ENCODE peak calls at places on chromosomes 16 and 17, in five cellular contexts. One of them, this sample, is unnamed.

GRCh38 chr17:17857496-17857895 is 20.7 kb upstream of the SREBF1 start:
- DNase-seq in transverse colon: no peak
- DNase-seq in A549: no peak
- DNase-seq in vagina: no peak
- DNase-seq in body of pancreas: no peak
- DNase-seq in this sample: no peak

GRCh38 chr16:4200000-4200780 is 41.7 kb downstream of the SRL start:
- DNase-seq in body of pancreas: peak; percentile 77
- DNase-seq in A549: peak; percentile 72
- DNase-seq in transverse colon: peak; percentile 79
- DNase-seq in vagina: no peak
- DNase-seq in this sample: peak; percentile 36

GRCh38 chr16:27729516-27730304 is 179.8 kb downstream of the KATNIP start:
- DNase-seq in vagina: no peak
- DNase-seq in transverse colon: no peak
- DNase-seq in body of pancreas: no peak
- DNase-seq in A549: no peak
- DNase-seq in this sample: no peak

GRCh38 chr16:84732674-84733352 is 33.0 kb downstream of the USP10 start:
- DNase-seq in transverse colon: no peak
- DNase-seq in body of pancreas: no peak
- DNase-seq in vagina: no peak
- DNase-seq in A549: peak; percentile 63
- DNase-seq in this sample: peak; percentile 72

GRCh38 chr17:7969434-7969833 is 33.0 kb upstream of the GUCY2D start:
- DNase-seq in transverse colon: no peak
- DNase-seq in A549: no peak
- DNase-seq in vagina: no peak
- DNase-seq in body of pancreas: no peak
- DNase-seq in this sample: no peak

GRCh38 chr16:11871193-11871592 is 19.9 kb upstream of the RSL1D1 start:
- DNase-seq in transverse colon: no peak
- DNase-seq in vagina: no peak
- DNase-seq in A549: peak; percentile 53
- DNase-seq in body of pancreas: no peak
- DNase-seq in this sample: peak; percentile 20

GRCh38 chr17:69882281-69882680 is 192.7 kb upstream of the KCNJ16 start:
- DNase-seq in vagina: no peak
- DNase-seq in transverse colon: no peak
- DNase-seq in body of pancreas: no peak
- DNase-seq in A549: no peak
- DNase-seq in this sample: no peak

GRCh38 chr17:42844271-42844670 is at the start of gene AOC2:
- DNase-seq in transverse colon: no peak
- DNase-seq in vagina: no peak
- DNase-seq in body of pancreas: no peak
- DNase-seq in A549: no peak
- DNase-seq in this sample: no peak

GRCh38 chr16:66364117-66364958 is 2.2 kb upstream of the CDH5 start:
- DNase-seq in body of pancreas: peak; percentile 51
- DNase-seq in A549: peak; percentile 50
- DNase-seq in transverse colon: peak; percentile 38
- DNase-seq in vagina: no peak
- DNase-seq in this sample: no peak

GRCh38 chr16:57764341-57765159 is 29.0 kb downstream of the KATNB1 start:
- DNase-seq in body of pancreas: no peak
- DNase-seq in transverse colon: no peak
- DNase-seq in A549: peak; percentile 98
- DNase-seq in vagina: no peak
- DNase-seq in this sample: peak; percentile 67

GRCh38 chr17:4740025-4740351 is 260 bp upstream of the CXCL16 start:
- DNase-seq in vagina: no peak
- DNase-seq in transverse colon: no peak
- DNase-seq in body of pancreas: no peak
- DNase-seq in A549: no peak
- DNase-seq in this sample: no peak

GRCh38 chr17:4741544-4741943 is 1.8 kb upstream of the CXCL16 start:
- DNase-seq in vagina: no peak
- DNase-seq in transverse colon: no peak
- DNase-seq in body of pancreas: no peak
- DNase-seq in A549: no peak
- DNase-seq in this sample: no peak

GRCh38 chr17:4738136-4739121 is 1.2 kb upstream of the ZMYND15 start:
- DNase-seq in vagina: no peak
- DNase-seq in body of pancreas: peak; percentile 47
- DNase-seq in A549: no peak
- DNase-seq in transverse colon: peak; percentile 57
- DNase-seq in this sample: no peak

GRCh38 chr17:4740584-4740983 is 856 bp upstream of the CXCL16 start:
- DNase-seq in A549: no peak
- DNase-seq in body of pancreas: no peak
- DNase-seq in transverse colon: no peak
- DNase-seq in vagina: no peak
- DNase-seq in this sample: no peak

GRCh38 chr17:4739122-4740024 is at the start of the genes CXCL16 and ZMYND15:
- DNase-seq in A549: peak; percentile 39
- DNase-seq in vagina: no peak
- DNase-seq in transverse colon: peak; percentile 83
- DNase-seq in body of pancreas: peak; percentile 65
- DNase-seq in this sample: peak; percentile 34
- TF ChIP-seq POLR2A in A549: peak; percentile 38
- TF ChIP-seq POLR2A in vagina: no peak
- TF ChIP-seq POLR2A in transverse colon: peak; percentile 53
- TF ChIP-seq POLR2A in body of pancreas: peak; percentile 59
- TF ChIP-seq POLR2A in this sample: no peak

GRCh38 chr17:82836823-82837357 is 2.9 kb downstream of the ZNF750 start:
- DNase-seq in A549: no peak
- DNase-seq in vagina: no peak
- DNase-seq in body of pancreas: no peak
- DNase-seq in transverse colon: no peak
- DNase-seq in this sample: no peak

GRCh38 chr17:82840431-82840831 is 609 bp upstream of the ZNF750 start:
- DNase-seq in A549: no peak
- DNase-seq in vagina: no peak
- DNase-seq in body of pancreas: no peak
- DNase-seq in transverse colon: no peak
- DNase-seq in this sample: no peak

GRCh38 chr17:82839617-82840292 is at the start of gene ZNF750:
- DNase-seq in body of pancreas: no peak
- DNase-seq in vagina: no peak
- DNase-seq in transverse colon: no peak
- DNase-seq in A549: no peak
- DNase-seq in this sample: no peak

GRCh38 chr17:82837586-82838320 is 2.1 kb downstream of the ZNF750 start:
- DNase-seq in A549: no peak
- DNase-seq in body of pancreas: no peak
- DNase-seq in vagina: no peak
- DNase-seq in transverse colon: peak; percentile 65
- DNase-seq in this sample: no peak

GRCh38 chr17:82838386-82839063 is 1.3 kb downstream of the ZNF750 start:
- DNase-seq in transverse colon: peak; percentile 85
- DNase-seq in body of pancreas: peak; percentile 84
- DNase-seq in A549: no peak
- DNase-seq in vagina: no peak
- DNase-seq in this sample: no peak
- TF ChIP-seq POLR2A in transverse colon: peak; percentile 7
- TF ChIP-seq POLR2A in body of pancreas: no peak
- TF ChIP-seq POLR2A in A549: no peak
- TF ChIP-seq POLR2A in vagina: no peak
- TF ChIP-seq POLR2A in this sample: no peak

DNA sequence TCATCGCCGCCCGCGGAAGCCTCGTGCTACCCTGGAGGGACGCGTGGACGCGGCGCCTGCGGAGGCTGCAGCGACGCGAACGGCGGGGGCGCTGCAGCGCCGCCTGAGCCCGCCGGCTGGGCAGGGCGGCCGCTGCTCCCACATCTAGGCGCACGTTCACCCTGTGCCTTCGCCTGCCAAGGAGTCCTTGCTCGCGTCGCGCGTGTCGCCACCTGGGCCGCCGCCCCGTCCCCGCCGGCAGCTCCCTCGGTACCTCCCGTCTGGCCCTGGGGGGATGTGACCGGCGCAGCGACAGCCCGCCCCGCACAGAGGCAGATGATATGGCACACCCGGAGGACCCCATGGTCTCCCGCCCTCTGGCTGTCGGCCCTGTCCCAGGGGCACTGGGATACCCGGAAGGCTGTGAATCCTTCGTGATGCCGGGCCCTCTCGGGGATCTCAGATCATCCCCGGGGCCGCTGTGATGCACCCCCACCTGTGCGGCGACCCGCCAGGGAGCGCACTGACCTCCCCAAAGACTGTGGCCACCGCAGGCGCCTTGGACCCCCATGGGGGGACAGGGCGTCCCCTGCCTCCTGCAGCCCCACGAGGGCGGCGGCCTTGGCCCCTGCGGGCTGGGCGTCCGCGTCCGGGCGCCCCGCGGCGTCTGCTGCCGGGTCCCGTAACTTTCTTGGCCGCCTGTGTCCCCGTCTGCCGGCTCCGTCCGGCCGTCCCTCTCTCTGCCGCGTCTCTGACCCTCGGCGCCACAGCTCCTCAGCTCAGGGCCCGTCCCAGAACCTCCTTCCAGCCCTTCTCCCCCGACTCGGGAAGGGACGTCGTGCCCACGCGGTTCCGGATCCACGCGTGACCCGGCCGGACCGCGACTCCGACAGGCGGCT is 689 bp upstream of the TBC1D24 start:
- DNase-seq in A549: peak; percentile 56
- DNase-seq in transverse colon: peak; percentile 62
- DNase-seq in body of pancreas: peak; percentile 68
- DNase-seq in vagina: no peak
- DNase-seq in this sample: peak; percentile 74
- TF ChIP-seq POLR2A in A549: peak; percentile 46
- TF ChIP-seq POLR2A in transverse colon: no peak
- TF ChIP-seq POLR2A in body of pancreas: no peak
- TF ChIP-seq POLR2A in vagina: no peak
- TF ChIP-seq POLR2A in this sample: peak; percentile 45

GRCh38 chr16:24011237-24011636 is 175.5 kb downstream of the PRKCB start:
- DNase-seq in transverse colon: peak; percentile 17
- DNase-seq in vagina: no peak
- DNase-seq in body of pancreas: no peak
- DNase-seq in A549: no peak
- DNase-seq in this sample: no peak

GRCh38 chr16:24009955-24010354 is 174.2 kb downstream of the PRKCB start:
- DNase-seq in A549: no peak
- DNase-seq in body of pancreas: no peak
- DNase-seq in transverse colon: no peak
- DNase-seq in vagina: no peak
- DNase-seq in this sample: no peak

GRCh38 chr16:24010440-24011089 is 174.8 kb downstream of the PRKCB start:
- DNase-seq in A549: peak; percentile 81
- DNase-seq in transverse colon: peak; percentile 85
- DNase-seq in body of pancreas: peak; percentile 64
- DNase-seq in vagina: no peak
- DNase-seq in this sample: peak; percentile 89

GRCh38 chr16:24007934-24008333 is 172.2 kb downstream of the PRKCB start:
- DNase-seq in vagina: no peak
- DNase-seq in body of pancreas: no peak
- DNase-seq in A549: no peak
- DNase-seq in transverse colon: no peak
- DNase-seq in this sample: no peak

DNA sequence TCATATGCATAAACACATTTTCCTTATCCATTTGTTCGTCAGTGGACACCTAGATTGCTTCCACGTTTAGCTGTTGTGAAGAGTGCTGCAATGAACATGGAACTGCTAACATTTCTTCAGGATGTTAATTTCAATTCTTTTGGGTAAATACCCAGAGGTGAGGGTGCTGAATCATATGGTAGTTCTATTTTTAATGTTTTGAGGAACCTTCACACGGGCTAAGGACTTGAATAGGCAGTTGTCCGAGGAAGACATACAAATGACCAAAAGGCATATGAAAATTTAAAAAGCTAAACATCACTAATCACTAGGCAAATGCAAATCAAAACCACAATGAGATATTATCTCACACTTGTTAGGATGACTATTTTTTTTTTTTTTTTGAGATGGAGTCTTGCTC is 173.3 kb downstream of the PRKCB start:
- DNase-seq in A549: no peak
- DNase-seq in body of pancreas: no peak
- DNase-seq in vagina: no peak
- DNase-seq in transverse colon: no peak
- DNase-seq in this sample: no peak
- TF ChIP-seq POLR2A in A549: no peak
- TF ChIP-seq POLR2A in body of pancreas: no peak
- TF ChIP-seq POLR2A in vagina: no peak
- TF ChIP-seq POLR2A in transverse colon: no peak
- TF ChIP-seq POLR2A in this sample: no peak

DNA sequence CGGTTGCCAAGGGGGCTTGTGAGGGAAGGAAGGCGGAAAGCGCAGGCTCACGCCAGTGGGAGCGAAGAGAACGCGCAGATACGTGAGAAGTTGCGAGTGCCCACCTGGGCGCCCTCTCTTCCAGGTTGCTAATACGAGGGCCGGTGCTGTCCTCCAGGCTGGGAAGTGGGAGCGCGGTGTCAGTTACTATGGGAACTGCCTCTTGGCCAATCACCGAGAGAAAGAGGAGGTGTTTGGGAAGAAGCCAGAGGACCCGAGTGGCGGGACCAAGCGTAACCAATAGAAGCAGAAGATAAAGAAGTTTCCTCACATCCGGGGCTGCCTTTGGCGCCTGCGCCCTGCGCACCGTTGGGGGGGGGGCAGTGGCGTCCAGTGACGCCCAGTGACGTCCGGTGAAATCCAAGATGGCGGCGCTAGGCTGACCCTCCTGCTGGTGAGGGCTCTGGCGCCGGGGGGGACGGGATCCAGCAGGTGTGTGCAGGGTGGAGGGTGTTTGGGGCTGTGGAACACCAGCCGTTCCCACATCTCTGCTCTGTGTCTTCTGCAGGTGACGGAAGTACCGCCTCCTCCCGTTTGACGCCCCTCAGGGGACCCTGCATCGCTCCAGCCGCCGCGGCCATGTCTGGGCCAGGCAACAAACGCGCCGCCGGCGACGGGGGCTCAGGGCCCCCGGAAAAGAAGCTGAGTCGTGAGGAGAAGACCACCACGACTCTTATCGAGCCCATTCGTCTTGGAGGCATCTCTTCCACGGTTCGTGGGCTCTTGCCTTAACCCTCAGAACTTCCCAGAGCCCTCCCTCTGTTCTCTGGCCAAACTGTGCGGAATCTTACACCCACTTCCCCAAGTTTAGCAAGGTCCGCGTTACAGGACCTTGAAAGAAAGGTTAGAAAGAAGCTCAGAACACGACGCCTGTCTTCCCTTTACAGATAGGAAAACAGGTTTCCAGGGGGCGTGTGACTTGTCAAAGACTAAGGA is at the start of the genes CFAP119 and RNF40:
- DNase-seq in transverse colon: peak; percentile 96
- DNase-seq in A549: peak; percentile 97
- DNase-seq in body of pancreas: peak; percentile 98
- DNase-seq in vagina: peak; percentile 98
- DNase-seq in this sample: peak; percentile 98
- TF ChIP-seq POLR2A in transverse colon: peak; percentile 86
- TF ChIP-seq POLR2A in A549: peak; percentile 78
- TF ChIP-seq POLR2A in body of pancreas: peak; percentile 87
- TF ChIP-seq POLR2A in vagina: no peak
- TF ChIP-seq POLR2A in this sample: peak; percentile 89